ENCODE peak calls at places on chromosomes 11 and 22, in ten cellular contexts. V is activated T-helper 1 cell treated with Interleukin-2 at 50 U/mL for 16 hours; Z is activated naive CD4-positive, alpha-beta T cell treated with anti-CD3 and anti-CD28 coated beads, Interleukin-2, amount 10 ng/mL, durations not matched to agents 7 days and 5 days; K is BJ; X is cardiac muscle cell; D is GM10248; O is anterior cingulate cortex; N is tibial artery; U is midbrain; Y is neural crest cell. M is an unnamed sample.

GRCh38 chr11:104654414-104654813 is 243.8 kb downstream of the CASP12 start:
- DNase-seq in K (no peak), D (no peak), Z (no peak), V (no peak), N (no peak), O (no peak), U (no peak), X (no peak), Y (no peak), M (no peak)

GRCh38 chr11:83971063-83971462 is 684.9 kb upstream of the CCDC90B start:
- DNase-seq in N (no peak), D (no peak), V (no peak), Z (no peak), O (peak; percentile 2), Y (no peak), X (no peak), K (no peak), U (no peak), M (no peak)

GRCh38 chr11:73965764-73966121 is 14.9 kb downstream of the DNAJB13 start:
- DNase-seq in Y (no peak), N (no peak), Z (no peak), K (no peak), D (no peak), O (no peak), V (no peak), U (no peak), X (no peak), M (no peak)

GRCh38 chr11:65428578-65429068 is 6.0 kb downstream of the NEAT1 start:
- DNase-seq in N (peak; percentile 31), U (no peak), V (no peak), Z (no peak), Y (no peak), D (no peak), K (no peak), O (no peak), X (no peak), M (peak; percentile 75)

GRCh38 chr22:44168206-44168605 is 12.5 kb upstream of the PARVG start:
- DNase-seq in X (no peak), Z (no peak), O (no peak), U (no peak), K (no peak), Y (no peak), V (no peak), D (no peak), N (no peak), M (no peak)

GRCh38 chr11:34065505-34066203 is 14.1 kb downstream of the CAPRIN1 start:
- DNase-seq in U (no peak), Z (no peak), Y (no peak), N (no peak), K (no peak), V (no peak), D (no peak), O (no peak), X (no peak), M (no peak)

GRCh38 chr11:118434123-118434552 is 2.2 kb upstream of the KMT2A start:
- DNase-seq in D (no peak), X (no peak), V (no peak), N (no peak), Y (no peak), O (no peak), K (no peak), U (no peak), Z (no peak), M (no peak)

GRCh38 chr11:128195057-128195751 is 392.2 kb downstream of the ETS1 start:
- DNase-seq in Z (peak; percentile 74), N (peak; percentile 28), X (no peak), V (peak; percentile 10), U (no peak), K (no peak), D (no peak), Y (no peak), O (no peak), M (no peak)

GRCh38 chr11:108965602-108966001 is 300.7 kb downstream of the DDX10 start:
- DNase-seq in U (no peak), Y (no peak), D (no peak), K (no peak), O (no peak), X (no peak), V (no peak), N (no peak), Z (no peak), M (no peak)

GRCh38 chr11:118003021-118003423 is 16.8 kb downstream of the IL10RA start:
- DNase-seq in N (no peak), U (no peak), O (no peak), V (peak; percentile 38), K (no peak), X (no peak), Y (no peak), D (no peak), Z (peak; percentile 64), M (no peak)

GRCh38 chr11:103164093-103164796 is 55.0 kb downstream of the DYNC2H1 start:
- DNase-seq in D (no peak), X (no peak), O (no peak), V (no peak), K (no peak), Y (no peak), N (no peak), Z (no peak), U (no peak), M (no peak)

GRCh38 chr22:43860831-43861230 is 1.5 kb downstream of the SULT4A1 start:
- DNase-seq in N (no peak), K (no peak), D (no peak), O (no peak), U (no peak), V (no peak), X (no peak), Z (no peak), Y (no peak), M (no peak)

GRCh38 chr22:37173709-37174108 is 14.3 kb downstream of the C1QTNF6 start:
- DNase-seq in Z (no peak), X (no peak), O (no peak), K (no peak), U (no peak), Y (no peak), D (no peak), V (no peak), N (peak; percentile 75), M (peak; percentile 68)

GRCh38 chr11:128232588-128232987 is 354.8 kb downstream of the ETS1 start:
- DNase-seq in N (no peak), O (no peak), Z (no peak), D (no peak), U (no peak), K (no peak), Y (no peak), X (no peak), V (no peak), M (no peak)

GRCh38 chr11:64232182-64233018 is 2.0 kb upstream of the VEGFB start:
- DNase-seq in V (no peak), N (no peak), K (no peak), X (no peak), U (no peak), Z (no peak), D (no peak), O (no peak), Y (no peak), M (no peak)

GRCh38 chr11:32323814-32324130 is 111.6 kb downstream of the WT1 start:
- DNase-seq in Y (no peak), U (no peak), V (no peak), O (no peak), D (no peak), N (no peak), X (no peak), K (no peak), Z (no peak), M (no peak)

GRCh38 chr11:3222941-3223905 is 4.6 kb upstream of the MRGPRG start:
- DNase-seq in U (no peak), Y (no peak), Z (peak; percentile 43), D (no peak), K (no peak), O (no peak), N (no peak), X (no peak), V (no peak), M (no peak)

GRCh38 chr11:56848105-56848809 is 99.8 kb upstream of the OR9G4 start:
- DNase-seq in U (no peak), O (no peak), V (no peak), Y (no peak), Z (no peak), K (no peak), X (no peak), D (no peak), N (no peak), M (no peak)

M was measured in coronary artery.